ENCODE peak calls at places on chromosomes 2 and 18, in four cellular contexts. J is NCI-H460, X is AG09319, Z is T-helper 22 cell. S is an unnamed sample.

GRCh38 chr2:24993797-24994196 is 22.0 kb upstream of the DNAJC27 start:
- DNase-seq in J (no peak), X (no peak), Z (no peak), S (no peak)

GRCh38 chr2:56191617-56192016 is 7.8 kb downstream of the CCDC85A start:
- DNase-seq in J (peak; percentile 58), X (no peak), Z (no peak), S (peak; percentile 23)

GRCh38 chr18:78913830-78914585 is 65.6 kb upstream of the SALL3 start:
- DNase-seq in J (no peak), X (no peak), Z (no peak), S (no peak)

GRCh38 chr2:18149660-18150246 is 271.3 kb downstream of the KCNS3 start:
- DNase-seq in J (peak; percentile 36), X (peak; percentile 27), Z (no peak), S (peak; percentile 53)

GRCh38 chr2:8197101-8197500 is 484.8 kb upstream of the ID2 start:
- DNase-seq in J (peak; percentile 98), X (no peak), Z (no peak), S (no peak)

GRCh38 chr2:49914281-49914680 is 760.0 kb upstream of the FSHR start:
- DNase-seq in J (no peak), X (no peak), Z (no peak), S (peak; percentile 84)

GRCh38 chr2:112835553-112836535 is 735 bp downstream of the IL1B start:
- DNase-seq in J (no peak), X (no peak), Z (no peak), S (no peak)

GRCh38 chr2:62254424-62255266 is 58.7 kb downstream of the B3GNT2 start:
- DNase-seq in J (no peak), X (no peak), Z (no peak), S (no peak)

GRCh38 chr2:69983392-69983791 is 22.0 kb upstream of the ASPRV1 start:
- DNase-seq in J (no peak), X (no peak), Z (no peak), S (no peak)

GRCh38 chr2:54558188-54558975 is 102.3 kb downstream of the SPTBN1 start:
- DNase-seq in J (peak; percentile 47), X (no peak), Z (peak; percentile 57), S (no peak)

GRCh38 chr2:99476629-99477028 is 13.2 kb downstream of the REV1 start:
- DNase-seq in J (no peak), X (no peak), Z (no peak), S (no peak)

GRCh38 chr2:108615480-108616090 is 81.3 kb downstream of the LIMS1 start:
- DNase-seq in J (no peak), X (no peak), Z (no peak), S (no peak)

GRCh38 chr2:3040066-3040428 is 337.6 kb downstream of the EIPR1 start:
- DNase-seq in J (no peak), X (no peak), Z (no peak), S (no peak)

GRCh38 chr2:82345910-82346309 is 2041.4 kb upstream of the LRRTM1 start:
- DNase-seq in J (no peak), X (no peak), Z (no peak), S (no peak)

GRCh38 chr2:120238728-120239487 is 13.7 kb upstream of the RALB start:
- DNase-seq in J (no peak), X (no peak), Z (no peak), S (no peak)

GRCh38 chr2:226185613-226186211 is 613.9 kb downstream of the IRS1 start:
- DNase-seq in J (peak; percentile 80), X (peak; percentile 95), Z (no peak), S (peak; percentile 54)

GRCh38 chr2:191049728-191050639 is 36.0 kb upstream of the STAT1 start:
- DNase-seq in J (peak; percentile 92), X (peak; percentile 56), Z (no peak), S (no peak)

GRCh38 chr2:30652271-30652910 is 154.9 kb downstream of the CAPN13 start:
- DNase-seq in J (no peak), X (no peak), Z (no peak), S (no peak)

GRCh38 chr2:230230087-230230486 is 4.6 kb downstream of the SP140 start:
- DNase-seq in J (no peak), X (no peak), Z (no peak), S (no peak)

GRCh38 chr18:54776282-54776977 is 51.8 kb upstream of the RAB27B start:
- DNase-seq in J (peak; percentile 89), X (peak; percentile 93), Z (no peak), S (peak; percentile 82)